ENCODE peak calls at places on chromosomes 2 and 18, in seven cellular contexts. D is SJSA1; G is mesenchymal stem cell; R is stomach; H is tibial artery; F is CD8-positive, alpha-beta memory T cell; O is mesendoderm. I is an unnamed sample. For H3K36me3, the result is how much of the 10 kb centered on the place peaks cover.

GRCh38 chr18:76259012-76259568 is 236.0 kb downstream of the ZNF516 start:
- DNase-seq in R (no peak), G (no peak), H (no peak), O (peak), F (no peak), D (no peak), I (no peak)

GRCh38 chr18:43893001-43893637 is 615.8 kb upstream of the SYT4 start:
- DNase-seq in R (no peak), O (no peak), F (no peak), D (peak), H (no peak), G (peak), I (no peak)

GRCh38 chr2:120620025-120620793 is 115.5 kb upstream of the GLI2 start:
- DNase-seq in H (no peak), F (no peak), R (no peak), O (no peak), G (peak), D (no peak), I (no peak)

GRCh38 chr2:45826889-45827635 is 175.6 kb downstream of the PRKCE start:
- DNase-seq in R (peak), F (no peak), G (peak), H (no peak), O (no peak), D (no peak), I (no peak)

GRCh38 chr2:173652311-173652710 is 297.6 kb downstream of the CDCA7 start:
- DNase-seq in H (no peak), G (peak), F (no peak), R (no peak), O (peak), D (peak), I (no peak)

GRCh38 chr2:29579495-29580178 is 341.7 kb downstream of the ALK start:
- DNase-seq in D (no peak), G (no peak), F (no peak), O (no peak), H (no peak), R (no peak), I (no peak)

GRCh38 chr18:79476918-79477685 is 81.4 kb downstream of the NFATC1 start:
- DNase-seq in G (no peak), O (no peak), F (no peak), R (no peak), H (no peak), D (no peak), I (no peak)

GRCh38 chr2:69073928-69074575 is 61.1 kb downstream of the ANTXR1 start:
- DNase-seq in H (no peak), D (no peak), F (no peak), G (no peak), O (no peak), R (no peak), I (no peak)

GRCh38 chr2:112154246-112155110 is 16.3 kb downstream of the FBLN7 start:
- DNase-seq in O (no peak), G (no peak), F (peak), H (no peak), D (peak), R (peak), I (no peak)

GRCh38 chr2:48900321-48901014 is 144.9 kb upstream of the LHCGR start:
- DNase-seq in F (no peak), D (no peak), R (no peak), G (no peak), O (peak), H (no peak), I (no peak)
- H3K27ac ChIP-seq in F (no peak), D (peak), R (no peak), G (no peak), O (no peak), H (no peak), I (no peak)

GRCh38 chr2:65079017-65079416 is 22.8 kb downstream of the CEP68 start:
- DNase-seq in G (no peak), O (no peak), H (no peak), R (no peak), D (no peak), F (no peak), I (no peak)
- H3K36me3 ChIP-seq in G (half or more), O (under half), H (under half), R (half or more), D (half or more), F (under half), I (under half)

GRCh38 chr2:162090109-162090508 is 16.1 kb upstream of the DPP4 start:
- DNase-seq in G (peak), F (no peak), D (no peak), H (no peak), O (no peak), R (no peak), I (peak)

GRCh38 chr2:162092656-162093556 is 18.9 kb upstream of the DPP4 start:
- DNase-seq in R (no peak), O (no peak), H (peak), F (no peak), D (no peak), G (peak), I (no peak)

GRCh38 chr2:162091325-162092007 is 17.5 kb upstream of the DPP4 start:
- DNase-seq in F (no peak), H (no peak), O (peak), R (no peak), G (no peak), D (no peak), I (peak)

GRCh38 chr2:162086904-162087303 is 12.9 kb upstream of the DPP4 start:
- DNase-seq in F (no peak), O (no peak), G (no peak), H (no peak), R (no peak), D (no peak), I (no peak)

GRCh38 chr2:162092008-162092390 is 18.0 kb upstream of the DPP4 start:
- DNase-seq in O (no peak), D (no peak), H (no peak), G (no peak), R (no peak), F (no peak), I (no peak)
- H3K27ac ChIP-seq in O (no peak), D (no peak), H (no peak), G (no peak), R (no peak), F (no peak), I (peak)

GRCh38 chr18:3451166-3451988 is 1.4 kb downstream of the TGIF1 start:
- DNase-seq in H (peak), R (peak), F (peak), D (peak), O (peak), G (peak), I (peak)
- H3K36me3 ChIP-seq in H (under half), R (under half), F (under half), D (under half), O (under half), G (under half), I (under half)

GRCh38 chr2:239114616-239115265 is 266.9 kb downstream of the TWIST2 start:
- DNase-seq in R (no peak), G (peak), O (peak), D (no peak), F (no peak), H (no peak), I (no peak)
- H3K27ac ChIP-seq in R (peak), G (peak), O (no peak), D (no peak), F (no peak), H (no peak), I (no peak)

DNA sequence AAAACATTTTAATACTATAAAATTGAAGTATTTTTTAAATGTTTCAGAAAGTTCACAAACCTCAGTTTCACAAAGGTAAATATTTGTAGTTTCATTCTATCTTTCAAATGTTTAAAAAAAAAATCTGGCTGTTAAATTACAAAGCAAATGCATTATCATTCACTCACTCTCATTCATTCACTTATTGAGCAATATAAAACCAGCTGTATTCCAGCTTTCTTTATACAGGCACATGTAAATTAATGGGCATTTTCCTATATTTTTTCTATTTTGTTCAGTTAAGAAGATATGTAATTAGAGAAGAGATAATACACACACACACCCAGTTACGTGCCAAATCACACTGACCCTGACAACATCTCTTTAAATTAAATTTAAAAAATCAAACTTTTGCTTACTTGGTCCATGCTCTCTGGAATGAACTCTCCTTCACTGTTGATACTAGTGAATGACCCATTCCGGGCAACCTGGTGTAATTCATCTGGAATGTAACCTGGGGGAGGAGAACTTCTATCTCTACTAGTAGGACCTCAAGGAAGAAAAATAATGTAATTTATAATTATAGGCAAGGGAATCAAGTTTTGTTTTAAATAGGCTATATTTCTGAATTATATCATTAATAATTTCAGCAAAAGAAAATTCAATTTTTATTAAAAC is 32.5 kb upstream of the ERCC3 start:
- DNase-seq in R (no peak), H (no peak), G (no peak), O (peak), F (no peak), D (no peak), I (no peak)
- H3K36me3 ChIP-seq in R (half or more), H (half or more), G (half or more), O (under half), F (under half), D (under half), I (under half)

DNA sequence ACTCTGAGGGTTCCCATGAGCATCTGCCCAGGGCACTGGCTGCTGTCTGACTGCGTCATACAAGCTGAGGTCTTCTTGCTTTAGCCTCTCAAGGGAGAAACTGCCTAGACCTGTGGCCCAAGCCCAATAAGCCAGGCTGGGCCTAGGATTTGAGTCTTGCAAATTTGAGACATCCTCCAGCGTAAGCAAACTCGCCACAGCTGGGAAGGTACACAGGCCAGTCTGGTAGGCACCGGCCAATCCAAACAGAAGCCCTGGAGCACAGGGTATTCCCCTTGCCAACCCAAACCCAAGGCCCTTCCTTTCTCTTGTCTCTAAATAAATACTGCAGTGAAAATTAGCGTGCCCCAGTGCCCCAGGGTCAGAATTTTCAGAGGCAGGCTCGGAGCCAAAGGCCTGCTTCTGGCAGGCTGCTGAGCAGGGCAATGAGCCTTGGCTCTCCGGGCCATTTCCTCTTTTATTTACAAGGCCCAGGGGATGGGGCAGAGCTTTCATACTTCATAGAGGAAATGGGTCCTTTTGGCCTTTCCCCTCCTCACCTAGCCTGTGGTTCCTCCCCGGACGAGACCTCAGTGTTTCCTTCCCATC is 33.3 kb downstream of the POLR1A start:
- DNase-seq in F (no peak), O (no peak), R (peak), G (peak), H (peak), D (no peak), I (no peak)
- H3K27ac ChIP-seq in F (no peak), O (no peak), R (peak), G (peak), H (peak), D (no peak), I (no peak)

GRCh38 chr18:2588666-2589344 is 17.4 kb downstream of the NDC80 start:
- DNase-seq in H (no peak), O (no peak), D (no peak), F (no peak), G (no peak), R (no peak), I (no peak)
- H3K36me3 ChIP-seq in H (under half), O (under half), D (half or more), F (under half), G (under half), R (under half), I (under half)